ENCODE peak calls at places on chromosome 10, in eight cellular contexts. One of them, this sample, is unnamed.

GRCh38 chr10:77006836-77007511 is 630.6 kb downstream of the KCNMA1 start:
- DNase-seq in endothelial cell: no peak
- DNase-seq in testis: no peak
- DNase-seq in activated B cell treated with CpG ODN at 0.5 μM for 24 hours: no peak
- DNase-seq in fibroblast of pulmonary artery: peak
- DNase-seq in psoas muscle: no peak
- DNase-seq in GM20000: no peak
- DNase-seq in epithelial cell of esophagus: peak
- DNase-seq in this sample: no peak

GRCh38 chr10:3531670-3532069 is 253.3 kb downstream of the KLF6 start:
- DNase-seq in endothelial cell: no peak
- DNase-seq in testis: no peak
- DNase-seq in activated B cell treated with CpG ODN at 0.5 μM for 24 hours: no peak
- DNase-seq in fibroblast of pulmonary artery: no peak
- DNase-seq in psoas muscle: no peak
- DNase-seq in GM20000: no peak
- DNase-seq in epithelial cell of esophagus: no peak
- DNase-seq in this sample: no peak

GRCh38 chr10:89283174-89283987 is 18.5 kb upstream of the IFIT2 start:
- DNase-seq in endothelial cell: no peak
- DNase-seq in testis: no peak
- DNase-seq in activated B cell treated with CpG ODN at 0.5 μM for 24 hours: no peak
- DNase-seq in fibroblast of pulmonary artery: no peak
- DNase-seq in psoas muscle: no peak
- DNase-seq in GM20000: no peak
- DNase-seq in epithelial cell of esophagus: no peak
- DNase-seq in this sample: no peak

GRCh38 chr10:1292611-1293021 is 236.4 kb downstream of the WDR37 start:
- DNase-seq in endothelial cell: no peak
- DNase-seq in testis: no peak
- DNase-seq in activated B cell treated with CpG ODN at 0.5 μM for 24 hours: no peak
- DNase-seq in fibroblast of pulmonary artery: no peak
- DNase-seq in psoas muscle: no peak
- DNase-seq in GM20000: no peak
- DNase-seq in epithelial cell of esophagus: no peak
- DNase-seq in this sample: no peak

GRCh38 chr10:102600816-102601215 is 43.5 kb upstream of the TRIM8 start:
- DNase-seq in endothelial cell: no peak
- DNase-seq in testis: no peak
- DNase-seq in activated B cell treated with CpG ODN at 0.5 μM for 24 hours: no peak
- DNase-seq in fibroblast of pulmonary artery: no peak
- DNase-seq in psoas muscle: no peak
- DNase-seq in GM20000: no peak
- DNase-seq in epithelial cell of esophagus: no peak
- DNase-seq in this sample: no peak

GRCh38 chr10:24574161-24574560 is 149.5 kb downstream of the ARHGAP21 start:
- DNase-seq in endothelial cell: no peak
- DNase-seq in testis: no peak
- DNase-seq in activated B cell treated with CpG ODN at 0.5 μM for 24 hours: no peak
- DNase-seq in fibroblast of pulmonary artery: no peak
- DNase-seq in psoas muscle: no peak
- DNase-seq in GM20000: no peak
- DNase-seq in epithelial cell of esophagus: no peak
- DNase-seq in this sample: no peak

GRCh38 chr10:103917326-103918052 is 495 bp downstream of the STN1 start:
- DNase-seq in endothelial cell: no peak
- DNase-seq in testis: peak
- DNase-seq in activated B cell treated with CpG ODN at 0.5 μM for 24 hours: peak
- DNase-seq in fibroblast of pulmonary artery: no peak
- DNase-seq in psoas muscle: no peak
- DNase-seq in GM20000: peak
- DNase-seq in epithelial cell of esophagus: peak
- DNase-seq in this sample: no peak

GRCh38 chr10:14659626-14660196 is 115.0 kb downstream of the FAM107B start:
- DNase-seq in endothelial cell: no peak
- DNase-seq in testis: no peak
- DNase-seq in activated B cell treated with CpG ODN at 0.5 μM for 24 hours: no peak
- DNase-seq in fibroblast of pulmonary artery: no peak
- DNase-seq in psoas muscle: no peak
- DNase-seq in GM20000: peak
- DNase-seq in epithelial cell of esophagus: no peak
- DNase-seq in this sample: peak

GRCh38 chr10:48464121-48464870 is 140.6 kb downstream of the ARHGAP22 start:
- DNase-seq in endothelial cell: no peak
- DNase-seq in testis: no peak
- DNase-seq in activated B cell treated with CpG ODN at 0.5 μM for 24 hours: peak
- DNase-seq in fibroblast of pulmonary artery: no peak
- DNase-seq in psoas muscle: no peak
- DNase-seq in GM20000: no peak
- DNase-seq in epithelial cell of esophagus: no peak
- DNase-seq in this sample: no peak

GRCh38 chr10:46265981-46266505 is 20.8 kb upstream of the ANTXRL start:
- DNase-seq in endothelial cell: no peak
- DNase-seq in testis: no peak
- DNase-seq in activated B cell treated with CpG ODN at 0.5 μM for 24 hours: peak
- DNase-seq in fibroblast of pulmonary artery: no peak
- DNase-seq in psoas muscle: no peak
- DNase-seq in GM20000: no peak
- DNase-seq in epithelial cell of esophagus: no peak
- DNase-seq in this sample: no peak

GRCh38 chr10:2173328-2173727 is 436.0 kb upstream of the ADARB2 start:
- DNase-seq in endothelial cell: no peak
- DNase-seq in testis: no peak
- DNase-seq in activated B cell treated with CpG ODN at 0.5 μM for 24 hours: no peak
- DNase-seq in fibroblast of pulmonary artery: no peak
- DNase-seq in psoas muscle: no peak
- DNase-seq in GM20000: no peak
- DNase-seq in epithelial cell of esophagus: peak
- DNase-seq in this sample: no peak

GRCh38 chr10:89283988-89284475 is 17.8 kb upstream of the IFIT2 start:
- DNase-seq in endothelial cell: peak
- DNase-seq in testis: peak
- DNase-seq in activated B cell treated with CpG ODN at 0.5 μM for 24 hours: no peak
- DNase-seq in fibroblast of pulmonary artery: peak
- DNase-seq in psoas muscle: peak
- DNase-seq in GM20000: no peak
- DNase-seq in epithelial cell of esophagus: peak
- DNase-seq in this sample: no peak

GRCh38 chr10:22560391-22561239 is 153.8 kb downstream of the PIP4K2A start:
- DNase-seq in endothelial cell: no peak
- DNase-seq in testis: no peak
- DNase-seq in activated B cell treated with CpG ODN at 0.5 μM for 24 hours: no peak
- DNase-seq in fibroblast of pulmonary artery: no peak
- DNase-seq in psoas muscle: no peak
- DNase-seq in GM20000: no peak
- DNase-seq in epithelial cell of esophagus: no peak
- DNase-seq in this sample: no peak

GRCh38 chr10:105473170-105473569 is 832.1 kb downstream of the SORCS3 start:
- DNase-seq in endothelial cell: no peak
- DNase-seq in testis: no peak
- DNase-seq in activated B cell treated with CpG ODN at 0.5 μM for 24 hours: no peak
- DNase-seq in fibroblast of pulmonary artery: no peak
- DNase-seq in psoas muscle: no peak
- DNase-seq in GM20000: no peak
- DNase-seq in epithelial cell of esophagus: no peak
- DNase-seq in this sample: no peak

GRCh38 chr10:78931333-78932083 is 137.3 kb upstream of the ZMIZ1 start:
- DNase-seq in endothelial cell: no peak
- DNase-seq in testis: peak
- DNase-seq in activated B cell treated with CpG ODN at 0.5 μM for 24 hours: no peak
- DNase-seq in fibroblast of pulmonary artery: peak
- DNase-seq in psoas muscle: peak
- DNase-seq in GM20000: no peak
- DNase-seq in epithelial cell of esophagus: peak
- DNase-seq in this sample: no peak

GRCh38 chr10:121448768-121449456 is 149.3 kb downstream of the FGFR2 start:
- DNase-seq in endothelial cell: no peak
- DNase-seq in testis: peak
- DNase-seq in activated B cell treated with CpG ODN at 0.5 μM for 24 hours: no peak
- DNase-seq in fibroblast of pulmonary artery: no peak
- DNase-seq in psoas muscle: no peak
- DNase-seq in GM20000: peak
- DNase-seq in epithelial cell of esophagus: no peak
- DNase-seq in this sample: no peak

GRCh38 chr10:27150261-27150660 is 3.9 kb downstream of the YME1L1 start:
- DNase-seq in endothelial cell: no peak
- DNase-seq in testis: no peak
- DNase-seq in activated B cell treated with CpG ODN at 0.5 μM for 24 hours: no peak
- DNase-seq in fibroblast of pulmonary artery: no peak
- DNase-seq in psoas muscle: no peak
- DNase-seq in GM20000: no peak
- DNase-seq in epithelial cell of esophagus: peak
- DNase-seq in this sample: no peak

GRCh38 chr10:28595618-28596017 is 62.7 kb downstream of the WAC start:
- DNase-seq in endothelial cell: no peak
- DNase-seq in testis: no peak
- DNase-seq in activated B cell treated with CpG ODN at 0.5 μM for 24 hours: no peak
- DNase-seq in fibroblast of pulmonary artery: peak
- DNase-seq in psoas muscle: no peak
- DNase-seq in GM20000: no peak
- DNase-seq in epithelial cell of esophagus: no peak
- DNase-seq in this sample: no peak

GRCh38 chr10:5466451-5466996 is 32.8 kb downstream of the CALML5 start:
- DNase-seq in endothelial cell: no peak
- DNase-seq in testis: peak
- DNase-seq in activated B cell treated with CpG ODN at 0.5 μM for 24 hours: no peak
- DNase-seq in fibroblast of pulmonary artery: peak
- DNase-seq in psoas muscle: no peak
- DNase-seq in GM20000: no peak
- DNase-seq in epithelial cell of esophagus: peak
- DNase-seq in this sample: no peak

GRCh38 chr10:70616761-70617160 is 14.2 kb upstream of the PRF1 start:
- DNase-seq in endothelial cell: no peak
- DNase-seq in testis: no peak
- DNase-seq in activated B cell treated with CpG ODN at 0.5 μM for 24 hours: no peak
- DNase-seq in fibroblast of pulmonary artery: no peak
- DNase-seq in psoas muscle: no peak
- DNase-seq in GM20000: no peak
- DNase-seq in epithelial cell of esophagus: no peak
- DNase-seq in this sample: no peak
- TF ChIP-seq CTCF in endothelial cell: no peak
- TF ChIP-seq CTCF in testis: no peak
- TF ChIP-seq CTCF in activated B cell treated with CpG ODN at 0.5 μM for 24 hours: no peak
- TF ChIP-seq CTCF in fibroblast of pulmonary artery: no peak
- TF ChIP-seq CTCF in psoas muscle: no peak
- TF ChIP-seq CTCF in GM20000: no peak
- TF ChIP-seq CTCF in epithelial cell of esophagus: no peak
- TF ChIP-seq CTCF in this sample: no peak

GRCh38 chr10:52004342-52004949 is 305.1 kb upstream of the CSTF2T start:
- DNase-seq in endothelial cell: peak
- DNase-seq in testis: no peak
- DNase-seq in activated B cell treated with CpG ODN at 0.5 μM for 24 hours: no peak
- DNase-seq in fibroblast of pulmonary artery: peak
- DNase-seq in psoas muscle: no peak
- DNase-seq in GM20000: peak
- DNase-seq in epithelial cell of esophagus: peak
- DNase-seq in this sample: peak
- TF ChIP-seq CTCF in endothelial cell: peak
- TF ChIP-seq CTCF in testis: peak
- TF ChIP-seq CTCF in activated B cell treated with CpG ODN at 0.5 μM for 24 hours: no peak
- TF ChIP-seq CTCF in fibroblast of pulmonary artery: peak
- TF ChIP-seq CTCF in psoas muscle: peak
- TF ChIP-seq CTCF in GM20000: peak
- TF ChIP-seq CTCF in epithelial cell of esophagus: peak
- TF ChIP-seq CTCF in this sample: peak

GRCh38 chr10:110355922-110356627 is 51.4 kb upstream of the SMNDC1 start:
- DNase-seq in endothelial cell: no peak
- DNase-seq in testis: no peak
- DNase-seq in activated B cell treated with CpG ODN at 0.5 μM for 24 hours: no peak
- DNase-seq in fibroblast of pulmonary artery: no peak
- DNase-seq in psoas muscle: no peak
- DNase-seq in GM20000: no peak
- DNase-seq in epithelial cell of esophagus: no peak
- DNase-seq in this sample: no peak

GRCh38 chr10:110352930-110353243 is 48.2 kb upstream of the SMNDC1 start:
- DNase-seq in endothelial cell: no peak
- DNase-seq in testis: no peak
- DNase-seq in activated B cell treated with CpG ODN at 0.5 μM for 24 hours: no peak
- DNase-seq in fibroblast of pulmonary artery: no peak
- DNase-seq in psoas muscle: no peak
- DNase-seq in GM20000: no peak
- DNase-seq in epithelial cell of esophagus: no peak
- DNase-seq in this sample: no peak

GRCh38 chr10:110355181-110355831 is 50.6 kb upstream of the SMNDC1 start:
- DNase-seq in endothelial cell: no peak
- DNase-seq in testis: no peak
- DNase-seq in activated B cell treated with CpG ODN at 0.5 μM for 24 hours: peak
- DNase-seq in fibroblast of pulmonary artery: no peak
- DNase-seq in psoas muscle: no peak
- DNase-seq in GM20000: peak
- DNase-seq in epithelial cell of esophagus: no peak
- DNase-seq in this sample: peak

GRCh38 chr10:110354322-110354766 is 49.6 kb upstream of the SMNDC1 start:
- DNase-seq in endothelial cell: peak
- DNase-seq in testis: peak
- DNase-seq in activated B cell treated with CpG ODN at 0.5 μM for 24 hours: peak
- DNase-seq in fibroblast of pulmonary artery: peak
- DNase-seq in psoas muscle: peak
- DNase-seq in GM20000: peak
- DNase-seq in epithelial cell of esophagus: peak
- DNase-seq in this sample: peak

DNA sequence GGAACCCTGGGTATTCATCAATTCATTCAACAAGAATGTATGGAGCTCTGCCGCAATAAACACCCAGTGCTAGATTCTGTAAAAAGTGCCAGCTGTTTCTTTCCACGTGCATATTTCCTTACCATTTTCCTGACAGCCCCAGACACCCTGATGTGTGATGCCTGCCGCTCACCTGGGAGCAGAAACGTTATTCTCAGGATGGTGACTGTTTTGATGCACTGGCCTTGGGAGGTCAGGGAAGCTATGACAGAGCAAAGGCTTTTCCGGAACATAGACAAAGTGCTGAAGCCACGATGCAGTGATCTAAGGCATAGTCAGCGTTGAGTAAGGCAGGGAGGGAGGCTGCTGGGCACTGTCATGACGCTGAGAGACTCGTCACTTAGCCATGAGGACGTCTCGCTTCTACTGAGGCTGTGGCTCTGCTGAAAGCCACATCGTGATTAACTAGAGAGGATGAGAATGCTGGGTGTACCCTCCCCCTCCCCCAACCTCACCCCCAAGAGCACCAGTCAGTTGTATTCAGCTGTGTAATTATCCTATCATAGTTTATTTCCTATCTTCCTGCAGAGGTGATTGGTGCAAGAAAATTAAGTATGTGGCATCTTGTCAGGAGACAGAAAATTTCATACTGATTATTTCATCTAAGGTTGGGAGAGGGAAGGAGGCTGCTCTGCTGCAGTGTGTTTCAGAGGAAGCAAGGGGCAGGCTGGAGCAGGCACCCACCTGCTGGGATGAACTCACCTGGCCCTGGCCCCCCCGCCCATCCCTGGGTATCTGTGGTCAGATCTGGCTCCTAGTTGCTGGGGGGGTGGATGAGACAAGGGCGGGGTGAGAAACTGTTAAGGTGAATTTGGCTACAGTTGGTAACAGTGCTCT is 48.8 kb upstream of the SMNDC1 start:
- DNase-seq in endothelial cell: no peak
- DNase-seq in testis: no peak
- DNase-seq in activated B cell treated with CpG ODN at 0.5 μM for 24 hours: no peak
- DNase-seq in fibroblast of pulmonary artery: peak
- DNase-seq in psoas muscle: no peak
- DNase-seq in GM20000: no peak
- DNase-seq in epithelial cell of esophagus: peak
- DNase-seq in this sample: no peak
- TF ChIP-seq CTCF in endothelial cell: no peak
- TF ChIP-seq CTCF in testis: no peak
- TF ChIP-seq CTCF in activated B cell treated with CpG ODN at 0.5 μM for 24 hours: no peak
- TF ChIP-seq CTCF in fibroblast of pulmonary artery: peak
- TF ChIP-seq CTCF in psoas muscle: no peak
- TF ChIP-seq CTCF in GM20000: no peak
- TF ChIP-seq CTCF in epithelial cell of esophagus: peak
- TF ChIP-seq CTCF in this sample: no peak

GRCh38 chr10:127228195-127228785 is 31.9 kb upstream of the INSYN2A start:
- DNase-seq in endothelial cell: no peak
- DNase-seq in testis: peak
- DNase-seq in activated B cell treated with CpG ODN at 0.5 μM for 24 hours: no peak
- DNase-seq in fibroblast of pulmonary artery: no peak
- DNase-seq in psoas muscle: no peak
- DNase-seq in GM20000: no peak
- DNase-seq in epithelial cell of esophagus: no peak
- DNase-seq in this sample: no peak
- TF ChIP-seq CTCF in endothelial cell: no peak
- TF ChIP-seq CTCF in testis: no peak
- TF ChIP-seq CTCF in activated B cell treated with CpG ODN at 0.5 μM for 24 hours: no peak
- TF ChIP-seq CTCF in fibroblast of pulmonary artery: no peak
- TF ChIP-seq CTCF in psoas muscle: no peak
- TF ChIP-seq CTCF in GM20000: no peak
- TF ChIP-seq CTCF in epithelial cell of esophagus: no peak
- TF ChIP-seq CTCF in this sample: no peak

This sample was measured in GM13977.